ENCODE peak calls at places on chromosome 11, in five cellular contexts. One of them, this sample, is unnamed.

GRCh38 chr11:113484223-113484622 is 9.0 kb upstream of the DRD2 start:
- DNase-seq in SK-N-SH: no peak
- DNase-seq in IMR-90: no peak
- DNase-seq in K562: no peak
- DNase-seq in GM12878: no peak
- DNase-seq in this sample: no peak

GRCh38 chr11:24253237-24253760 is 243.6 kb upstream of the LUZP2 start:
- DNase-seq in GM12878: no peak
- DNase-seq in IMR-90: peak
- DNase-seq in SK-N-SH: no peak
- DNase-seq in K562: no peak
- DNase-seq in this sample: no peak

GRCh38 chr11:206516-207212 is 535 bp downstream of the BET1L start:
- DNase-seq in IMR-90: no peak
- DNase-seq in K562: peak
- DNase-seq in SK-N-SH: peak
- DNase-seq in GM12878: no peak
- DNase-seq in this sample: no peak

GRCh38 chr11:105000167-105000566 is 22.8 kb downstream of the CASP5 start:
- DNase-seq in GM12878: no peak
- DNase-seq in SK-N-SH: no peak
- DNase-seq in IMR-90: no peak
- DNase-seq in K562: no peak
- DNase-seq in this sample: no peak

GRCh38 chr11:68106165-68106940 is 14.8 kb downstream of the CHKA start:
- DNase-seq in GM12878: no peak
- DNase-seq in SK-N-SH: no peak
- DNase-seq in IMR-90: no peak
- DNase-seq in K562: no peak
- DNase-seq in this sample: no peak

GRCh38 chr11:46333129-46333947 is 13.9 kb upstream of the DGKZ start:
- DNase-seq in K562: no peak
- DNase-seq in IMR-90: no peak
- DNase-seq in SK-N-SH: peak
- DNase-seq in GM12878: no peak
- DNase-seq in this sample: no peak

GRCh38 chr11:130815921-130816320 is 100.4 kb downstream of the SNX19 start:
- DNase-seq in K562: no peak
- DNase-seq in IMR-90: no peak
- DNase-seq in GM12878: no peak
- DNase-seq in SK-N-SH: no peak
- DNase-seq in this sample: no peak

GRCh38 chr11:96481806-96482592 is 92.2 kb downstream of the JRKL start:
- DNase-seq in GM12878: no peak
- DNase-seq in IMR-90: no peak
- DNase-seq in K562: no peak
- DNase-seq in SK-N-SH: no peak
- DNase-seq in this sample: no peak

GRCh38 chr11:61719968-61720367 is 32.5 kb upstream of the MYRF start:
- DNase-seq in K562: no peak
- DNase-seq in SK-N-SH: no peak
- DNase-seq in IMR-90: no peak
- DNase-seq in GM12878: no peak
- DNase-seq in this sample: no peak

GRCh38 chr11:10861047-10861446 is 3.2 kb upstream of the ZBED5 start:
- DNase-seq in IMR-90: no peak
- DNase-seq in K562: no peak
- DNase-seq in SK-N-SH: no peak
- DNase-seq in GM12878: no peak
- DNase-seq in this sample: no peak

GRCh38 chr11:118152552-118153471 is at the start of gene SCN4B:
- DNase-seq in GM12878: no peak
- DNase-seq in IMR-90: peak
- DNase-seq in SK-N-SH: peak
- DNase-seq in K562: peak
- DNase-seq in this sample: peak

GRCh38 chr11:67265633-67266423 is 445 bp upstream of the GRK2 start:
- DNase-seq in K562: no peak
- DNase-seq in SK-N-SH: peak
- DNase-seq in GM12878: no peak
- DNase-seq in IMR-90: peak
- DNase-seq in this sample: peak

GRCh38 chr11:47967577-47968230 is 12.7 kb upstream of the PTPRJ start:
- DNase-seq in IMR-90: peak
- DNase-seq in K562: no peak
- DNase-seq in SK-N-SH: no peak
- DNase-seq in GM12878: no peak
- DNase-seq in this sample: no peak

GRCh38 chr11:70066136-70066520 is 12.0 kb upstream of the ANO1 start:
- DNase-seq in SK-N-SH: no peak
- DNase-seq in IMR-90: no peak
- DNase-seq in K562: no peak
- DNase-seq in GM12878: no peak
- DNase-seq in this sample: no peak

GRCh38 chr11:103676413-103676812 is 360.0 kb upstream of the DDI1 start:
- DNase-seq in K562: no peak
- DNase-seq in IMR-90: no peak
- DNase-seq in SK-N-SH: no peak
- DNase-seq in GM12878: no peak
- DNase-seq in this sample: no peak

GRCh38 chr11:60992842-60993409 is 21.4 kb downstream of the CD6 start:
- DNase-seq in IMR-90: no peak
- DNase-seq in K562: no peak
- DNase-seq in GM12878: no peak
- DNase-seq in SK-N-SH: no peak
- DNase-seq in this sample: no peak

GRCh38 chr11:67401495-67402191 is at the start of gene PPP1CA:
- DNase-seq in K562: peak
- DNase-seq in SK-N-SH: peak
- DNase-seq in IMR-90: peak
- DNase-seq in GM12878: no peak
- DNase-seq in this sample: peak

GRCh38 chr11:57008373-57008772 is 19.7 kb downstream of the OR5AK2 start:
- DNase-seq in K562: no peak
- DNase-seq in GM12878: no peak
- DNase-seq in SK-N-SH: no peak
- DNase-seq in IMR-90: no peak
- DNase-seq in this sample: no peak

GRCh38 chr11:40388097-40388818 is 1071.2 kb downstream of the LRRC4C start:
- DNase-seq in K562: no peak
- DNase-seq in GM12878: no peak
- DNase-seq in IMR-90: peak
- DNase-seq in SK-N-SH: no peak
- DNase-seq in this sample: no peak

GRCh38 chr11:69696749-69697488 is 6.9 kb downstream of the FGF19 start:
- DNase-seq in SK-N-SH: no peak
- DNase-seq in GM12878: no peak
- DNase-seq in K562: no peak
- DNase-seq in IMR-90: no peak
- DNase-seq in this sample: no peak

GRCh38 chr11:86115542-86116385 is 46.9 kb upstream of the PICALM start:
- DNase-seq in GM12878: no peak
- DNase-seq in SK-N-SH: no peak
- DNase-seq in IMR-90: peak
- DNase-seq in K562: no peak
- DNase-seq in this sample: peak

GRCh38 chr11:74683941-74684481 is 47.2 kb downstream of the CHRDL2 start:
- DNase-seq in SK-N-SH: no peak
- DNase-seq in GM12878: no peak
- DNase-seq in K562: no peak
- DNase-seq in IMR-90: peak
- DNase-seq in this sample: no peak

GRCh38 chr11:64060861-64061444 is 25.2 kb downstream of the FLRT1 start:
- DNase-seq in K562: peak
- DNase-seq in GM12878: no peak
- DNase-seq in SK-N-SH: peak
- DNase-seq in IMR-90: no peak
- DNase-seq in this sample: peak

GRCh38 chr11:100830295-100830694 is 143.2 kb downstream of the ARHGAP42 start:
- DNase-seq in GM12878: no peak
- DNase-seq in SK-N-SH: no peak
- DNase-seq in K562: no peak
- DNase-seq in IMR-90: no peak
- DNase-seq in this sample: no peak

GRCh38 chr11:36356201-36356600 is 60.1 kb downstream of the PRR5L start:
- DNase-seq in SK-N-SH: no peak
- DNase-seq in GM12878: peak
- DNase-seq in K562: no peak
- DNase-seq in IMR-90: no peak
- DNase-seq in this sample: no peak

GRCh38 chr11:114280696-114281095 is 15.5 kb upstream of the NNMT start:
- DNase-seq in K562: peak
- DNase-seq in GM12878: no peak
- DNase-seq in SK-N-SH: peak
- DNase-seq in IMR-90: peak
- DNase-seq in this sample: peak

GRCh38 chr11:117591316-117592039 is 205.5 kb downstream of the DSCAML1 start:
- DNase-seq in GM12878: no peak
- DNase-seq in SK-N-SH: peak
- DNase-seq in K562: no peak
- DNase-seq in IMR-90: no peak
- DNase-seq in this sample: no peak

GRCh38 chr11:70029831-70030811 is 48.0 kb upstream of the ANO1 start:
- DNase-seq in K562: no peak
- DNase-seq in SK-N-SH: no peak
- DNase-seq in IMR-90: no peak
- DNase-seq in GM12878: no peak
- DNase-seq in this sample: no peak

GRCh38 chr11:66466225-66467033 is at the start of gene PELI3:
- DNase-seq in SK-N-SH: peak
- DNase-seq in K562: peak
- DNase-seq in GM12878: peak
- DNase-seq in IMR-90: peak
- DNase-seq in this sample: peak

DNA sequence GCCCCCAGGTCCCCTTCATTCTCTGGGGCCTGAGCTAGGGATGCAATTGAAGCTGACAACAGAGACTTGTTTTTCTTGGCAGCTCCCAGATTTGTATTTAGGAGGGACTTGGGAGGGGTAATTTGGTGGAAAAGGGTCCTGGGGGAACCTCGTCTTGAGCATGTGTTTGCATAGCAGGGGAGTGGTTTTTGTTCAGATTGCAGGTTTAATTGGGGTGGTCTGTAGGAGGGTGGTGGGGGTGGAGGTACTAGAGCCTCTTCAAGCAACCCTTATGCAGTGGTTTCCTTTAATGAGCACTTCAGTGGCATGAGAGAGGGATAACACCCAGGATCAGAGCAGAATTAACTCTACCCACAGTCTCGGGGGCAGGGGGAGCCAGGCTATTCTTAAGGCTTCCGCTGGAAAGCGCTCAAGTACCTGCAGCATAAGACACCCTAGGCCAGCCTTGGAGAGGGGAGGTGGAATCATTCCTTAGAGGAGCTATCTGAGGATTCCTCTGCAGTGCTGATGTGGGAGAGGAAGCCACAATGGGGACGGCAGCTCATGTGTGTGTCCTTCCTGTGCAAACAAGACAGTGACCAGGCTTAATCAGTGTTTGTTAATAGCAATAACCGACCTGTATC is 382.0 kb upstream of the CADM1 start:
- DNase-seq in GM12878: no peak
- DNase-seq in IMR-90: no peak
- DNase-seq in SK-N-SH: no peak
- DNase-seq in K562: no peak
- DNase-seq in this sample: no peak
- TF ChIP-seq SMC3 in GM12878: no peak
- TF ChIP-seq SMC3 in IMR-90: no peak
- TF ChIP-seq SMC3 in SK-N-SH: no peak
- TF ChIP-seq SMC3 in K562: no peak
- TF ChIP-seq SMC3 in this sample: no peak

GRCh38 chr11:65104628-65105027 is 7.0 kb upstream of the TM7SF2 start:
- DNase-seq in IMR-90: no peak
- DNase-seq in K562: no peak
- DNase-seq in SK-N-SH: no peak
- DNase-seq in GM12878: no peak
- DNase-seq in this sample: no peak
- TF ChIP-seq RCOR1 in IMR-90: no peak
- TF ChIP-seq RCOR1 in K562: no peak
- TF ChIP-seq RCOR1 in SK-N-SH: no peak
- TF ChIP-seq RCOR1 in GM12878: no peak
- TF ChIP-seq RCOR1 in this sample: no peak

GRCh38 chr11:97742717-97743116 is 1278.0 kb upstream of the CNTN5 start:
- DNase-seq in K562: no peak
- DNase-seq in IMR-90: peak
- DNase-seq in SK-N-SH: no peak
- DNase-seq in GM12878: no peak
- DNase-seq in this sample: no peak

GRCh38 chr11:97739892-97740782 is 1280.6 kb upstream of the CNTN5 start:
- DNase-seq in IMR-90: peak
- DNase-seq in K562: no peak
- DNase-seq in GM12878: no peak
- DNase-seq in SK-N-SH: peak
- DNase-seq in this sample: no peak

GRCh38 chr11:97743205-97743742 is 1277.5 kb upstream of the CNTN5 start:
- DNase-seq in SK-N-SH: no peak
- DNase-seq in K562: no peak
- DNase-seq in IMR-90: peak
- DNase-seq in GM12878: peak
- DNase-seq in this sample: no peak

GRCh38 chr11:97740783-97741151 is 1280.0 kb upstream of the CNTN5 start:
- DNase-seq in K562: no peak
- DNase-seq in SK-N-SH: peak
- DNase-seq in GM12878: no peak
- DNase-seq in IMR-90: no peak
- DNase-seq in this sample: no peak

GRCh38 chr11:97738751-97739150 is 1282.0 kb upstream of the CNTN5 start:
- DNase-seq in IMR-90: no peak
- DNase-seq in GM12878: no peak
- DNase-seq in SK-N-SH: no peak
- DNase-seq in K562: no peak
- DNase-seq in this sample: no peak
- H3K4me3 ChIP-seq in IMR-90: no peak
- H3K4me3 ChIP-seq in GM12878: no peak
- H3K4me3 ChIP-seq in SK-N-SH: no peak
- H3K4me3 ChIP-seq in K562: no peak
- H3K4me3 ChIP-seq in this sample: no peak

GRCh38 chr11:33976351-33977199 is 75.0 kb upstream of the CAPRIN1 start:
- DNase-seq in IMR-90: peak
- DNase-seq in GM12878: no peak
- DNase-seq in K562: no peak
- DNase-seq in SK-N-SH: no peak
- DNase-seq in this sample: no peak

GRCh38 chr11:33967451-33967850 is 75.6 kb upstream of the LMO2 start:
- DNase-seq in SK-N-SH: no peak
- DNase-seq in IMR-90: no peak
- DNase-seq in GM12878: no peak
- DNase-seq in K562: no peak
- DNase-seq in this sample: no peak

GRCh38 chr11:33965032-33965431 is 73.2 kb upstream of the LMO2 start:
- DNase-seq in K562: no peak
- DNase-seq in GM12878: no peak
- DNase-seq in IMR-90: no peak
- DNase-seq in SK-N-SH: no peak
- DNase-seq in this sample: no peak

GRCh38 chr11:33970984-33971466 is 79.1 kb upstream of the LMO2 start:
- DNase-seq in SK-N-SH: peak
- DNase-seq in IMR-90: peak
- DNase-seq in K562: peak
- DNase-seq in GM12878: no peak
- DNase-seq in this sample: peak
- TF ChIP-seq SMC3 in SK-N-SH: peak
- TF ChIP-seq SMC3 in IMR-90: peak
- TF ChIP-seq SMC3 in K562: peak
- TF ChIP-seq SMC3 in GM12878: peak
- TF ChIP-seq SMC3 in this sample: peak